ENCODE peak calls at places on chromosomes 6 and 20, in nine cellular contexts. V is CD8-positive, alpha-beta T cell; Q is GM12865; I is mucosa of descending colon; T is adrenal gland; D is BJ; X is A549; W is left lung; P is AG09309. Z is an unnamed sample.

GRCh38 chr20:46816916-46817638 is 77.6 kb upstream of the EYA2 start:
- DNase-seq in T (no peak), I (no peak), P (no peak), D (no peak), W (no peak), Q (no peak), V (no peak), X (no peak), Z (no peak)

GRCh38 chr20:51258582-51259175 is 235.8 kb upstream of the KCNG1 start:
- DNase-seq in V (no peak), D (no peak), P (no peak), T (no peak), W (no peak), I (no peak), Q (no peak), X (peak), Z (no peak)

GRCh38 chr20:32535316-32535952 is 49.7 kb downstream of the NOL4L start:
- DNase-seq in V (peak), D (no peak), Q (no peak), T (no peak), W (peak), X (no peak), I (peak), P (no peak), Z (no peak)

GRCh38 chr6:1382883-1383728 is 6.3 kb upstream of the FOXF2 start:
- DNase-seq in I (no peak), X (no peak), D (no peak), P (no peak), T (no peak), W (no peak), Q (no peak), V (no peak), Z (no peak)

GRCh38 chr6:48021904-48022303 is 89.1 kb downstream of the PTCHD4 start:
- DNase-seq in T (no peak), V (no peak), P (no peak), D (no peak), Q (no peak), I (no peak), W (no peak), X (no peak), Z (no peak)

GRCh38 chr20:48728042-48728837 is 99.6 kb downstream of the PREX1 start:
- DNase-seq in Q (no peak), D (no peak), X (no peak), W (no peak), V (no peak), P (no peak), I (no peak), T (no peak), Z (no peak)

GRCh38 chr6:34460796-34461507 is 4.9 kb upstream of the PACSIN1 start:
- DNase-seq in D (no peak), T (peak), W (no peak), X (no peak), P (no peak), V (no peak), Q (no peak), I (no peak), Z (no peak)

GRCh38 chr20:57650266-57650665 is 30.0 kb upstream of the ZBP1 start:
- DNase-seq in P (no peak), T (peak), Q (no peak), X (no peak), W (no peak), D (no peak), I (no peak), V (no peak), Z (no peak)

GRCh38 chr20:46994341-46994740 is 99.7 kb downstream of the EYA2 start:
- DNase-seq in X (no peak), D (no peak), V (no peak), W (no peak), T (no peak), Q (peak), P (no peak), I (no peak), Z (no peak)

GRCh38 chr6:150006961-150007464 is 18.3 kb downstream of the RAET1L start:
- DNase-seq in X (peak), T (peak), W (no peak), V (peak), P (no peak), D (no peak), Q (peak), I (no peak), Z (no peak)

GRCh38 chr6:154611847-154612246 is 101.4 kb upstream of the CNKSR3 start:
- DNase-seq in D (no peak), I (no peak), P (no peak), Q (no peak), V (no peak), X (no peak), T (no peak), W (no peak), Z (no peak)

GRCh38 chr6:13383280-13384163 is 55.2 kb upstream of the TBC1D7 start:
- DNase-seq in V (no peak), Q (peak), D (no peak), W (no peak), P (no peak), T (no peak), I (no peak), X (peak), Z (no peak)

GRCh38 chr6:135328136-135328535 is 147.0 kb downstream of the MYB start:
- DNase-seq in Q (no peak), I (no peak), D (no peak), P (no peak), W (no peak), T (peak), V (no peak), X (no peak), Z (no peak)

GRCh38 chr6:21668794-21669193 is 75.2 kb downstream of the SOX4 start:
- DNase-seq in T (no peak), Q (no peak), W (no peak), P (no peak), D (no peak), I (no peak), X (no peak), V (no peak), Z (no peak)

GRCh38 chr20:5191829-5192569 is 65.2 kb downstream of the CDS2 start:
- DNase-seq in P (peak), V (no peak), Q (peak), W (no peak), I (no peak), X (peak), D (peak), T (peak), Z (peak)

GRCh38 chr6:6793388-6794250 is 205.1 kb downstream of the LY86 start:
- DNase-seq in D (no peak), Q (peak), V (no peak), X (no peak), P (no peak), W (peak), I (no peak), T (no peak), Z (no peak)

GRCh38 chr20:53839423-53840176 is 230.8 kb downstream of the BCAS1 start:
- DNase-seq in Q (peak), V (peak), W (no peak), T (no peak), X (no peak), D (no peak), I (peak), P (no peak), Z (no peak)

DNA sequence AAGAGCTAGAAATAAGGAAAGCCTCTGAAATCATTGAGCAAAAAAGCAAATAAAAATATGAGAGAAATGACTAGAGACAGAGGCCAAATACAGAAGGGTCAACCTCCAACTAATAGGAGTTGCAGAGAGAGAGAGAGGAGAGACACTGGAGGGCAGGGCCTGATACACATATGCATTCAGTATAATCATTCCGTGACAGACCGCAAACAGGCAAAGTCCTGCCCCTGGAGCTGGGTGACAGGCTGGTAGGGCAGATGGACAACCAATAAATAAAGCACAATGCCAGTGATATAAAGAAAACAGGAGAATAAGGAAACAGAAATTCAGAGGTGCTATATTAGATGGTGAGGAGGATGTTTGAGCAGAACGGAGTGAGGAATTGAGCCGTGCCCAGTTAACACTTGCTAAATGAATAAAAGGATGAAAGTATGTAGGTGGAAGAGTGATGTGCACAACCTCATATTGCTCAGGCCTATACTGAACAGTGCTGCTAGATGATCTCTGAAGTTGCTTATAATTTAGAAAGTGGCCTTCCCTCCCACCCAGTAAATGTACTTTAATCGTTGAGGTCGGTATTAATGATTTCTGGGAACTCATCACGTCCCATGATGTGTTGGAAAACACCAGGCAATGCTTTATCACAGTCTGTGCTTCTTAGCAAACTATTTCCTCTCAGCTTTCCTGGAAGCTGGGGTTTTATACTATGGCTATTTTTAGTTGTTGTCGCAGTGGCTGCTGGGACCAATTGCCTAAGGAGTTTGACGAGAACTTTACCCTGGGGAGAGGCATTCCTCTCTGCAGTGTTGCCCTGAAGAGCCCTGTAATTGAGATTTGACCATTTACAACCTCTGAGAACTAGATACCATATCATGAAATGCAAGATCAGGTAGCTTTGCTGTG is 37.6 kb upstream of the CLIC5 start:
- DNase-seq in P (no peak), W (no peak), Q (no peak), I (peak), V (no peak), X (no peak), T (no peak), D (no peak), Z (peak)
- H3K4me3 ChIP-seq in P (no peak), W (no peak), Q (no peak), I (no peak), V (no peak), X (no peak), T (no peak), D (no peak), Z (no peak)

DNA sequence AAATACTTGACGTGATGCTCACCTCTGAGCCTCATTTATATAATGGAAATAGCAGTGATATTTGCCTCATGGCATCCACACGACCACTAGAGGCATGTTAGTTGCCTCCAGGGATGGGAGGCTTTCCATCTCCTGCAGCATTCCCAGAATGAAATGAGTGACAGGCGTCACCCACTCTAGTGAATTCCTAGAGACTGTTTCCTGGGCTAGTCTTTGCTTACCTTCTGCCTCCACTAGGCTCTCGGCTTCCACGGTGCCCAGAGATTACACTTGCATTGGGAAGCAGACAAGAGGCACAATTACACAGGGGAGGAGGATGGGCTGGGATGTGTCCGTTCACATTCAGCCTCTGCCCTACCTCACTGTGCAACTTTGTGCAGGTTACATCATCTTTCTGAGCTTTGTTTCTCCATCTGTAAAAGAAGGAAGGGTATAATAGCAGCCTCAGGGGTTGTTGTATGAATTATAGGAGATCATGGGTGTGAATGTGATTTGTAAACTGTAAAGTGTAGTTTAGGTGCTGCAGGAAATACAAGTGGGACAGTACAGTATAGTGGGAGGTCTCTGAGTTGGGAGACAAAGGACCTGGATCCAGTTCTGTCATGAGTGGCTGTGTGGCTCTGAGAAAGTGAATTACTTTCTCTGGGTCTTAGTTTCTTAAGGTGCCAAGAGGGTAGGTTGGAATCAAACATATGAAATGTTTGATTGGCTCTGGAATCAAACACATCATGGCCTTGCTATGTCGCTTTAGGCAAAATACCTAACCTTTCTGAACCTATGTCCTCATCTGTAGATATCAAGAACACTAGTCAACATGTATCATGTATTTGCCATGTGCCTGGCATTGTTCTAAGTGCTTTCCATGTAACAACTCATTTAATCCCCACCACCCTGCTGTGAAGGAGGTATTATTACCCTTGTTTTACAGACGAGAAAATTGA is 3.6 kb upstream of the VSTM2L start:
- DNase-seq in I (no peak), V (no peak), T (no peak), Q (no peak), W (no peak), X (no peak), D (no peak), P (no peak), Z (no peak)
- TF ChIP-seq CTCF in I (no peak), V (no peak), T (no peak), Q (no peak), W (no peak), X (no peak), D (no peak), P (peak), Z (no peak)

DNA sequence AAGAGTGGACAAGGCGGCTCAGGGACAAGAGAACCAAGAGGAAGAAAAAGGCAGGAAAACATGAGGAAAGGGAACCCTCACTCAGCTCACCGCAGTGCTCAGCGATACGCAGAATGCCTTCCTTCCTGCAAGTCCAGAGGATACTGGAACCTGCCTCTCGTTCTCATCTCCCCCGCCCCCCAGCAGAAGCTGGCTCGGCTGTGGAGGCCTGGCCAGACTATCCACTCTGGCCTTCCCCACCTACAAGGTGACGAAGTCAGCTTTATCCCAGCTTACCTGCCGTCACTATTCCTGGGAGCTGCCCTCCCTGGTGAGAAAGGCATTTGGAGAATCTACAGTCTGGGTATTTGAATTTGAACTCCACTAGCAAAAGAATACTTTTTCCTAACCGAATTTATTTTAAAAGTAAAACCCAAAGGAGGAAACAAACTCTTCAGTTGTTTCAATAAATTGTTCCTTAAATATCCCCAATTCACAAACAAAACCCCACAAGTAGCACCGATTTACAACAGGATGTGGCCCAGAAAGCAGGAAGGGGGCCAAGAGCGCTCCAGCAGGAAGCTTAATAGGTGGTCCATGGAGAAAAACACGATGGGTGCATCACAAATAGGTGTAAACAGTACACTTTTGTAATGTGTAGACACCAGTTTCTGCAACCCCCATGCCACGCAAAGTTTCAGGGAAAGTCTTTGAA is 2.1 kb upstream of the DIDO1 start:
- DNase-seq in I (no peak), X (no peak), D (no peak), Q (peak), V (no peak), T (no peak), P (no peak), W (no peak), Z (no peak)
- H3K4me3 ChIP-seq in I (peak), X (no peak), D (peak), Q (peak), V (peak), T (no peak), P (peak), W (peak), Z (peak)

GRCh38 chr6:52503344-52503747 is 73.5 kb downstream of the TRAM2 start:
- DNase-seq in I (no peak), V (no peak), X (peak), P (no peak), D (no peak), T (no peak), W (no peak), Q (no peak), Z (no peak)
- TF ChIP-seq CTCF in I (no peak), V (no peak), X (peak), P (no peak), D (peak), T (no peak), W (no peak), Q (no peak), Z (no peak)

GRCh38 chr6:31116661-31117385 is 2.2 kb downstream of the PSORS1C1 start:
- DNase-seq in X (no peak), V (no peak), Q (no peak), I (no peak), W (no peak), T (no peak), P (no peak), D (no peak), Z (no peak)
- H3K4me3 ChIP-seq in X (no peak), V (no peak), Q (no peak), I (no peak), W (no peak), T (no peak), P (no peak), D (no peak), Z (no peak)

GRCh38 chr6:44138717-44139350 is 11.5 kb downstream of the TMEM63B start:
- DNase-seq in X (no peak), P (no peak), I (no peak), V (no peak), Q (no peak), T (no peak), W (peak), D (no peak), Z (no peak)

GRCh38 chr6:44133981-44134711 is 6.8 kb downstream of the TMEM63B start:
- DNase-seq in T (no peak), I (no peak), D (no peak), X (no peak), V (no peak), P (no peak), Q (no peak), W (no peak), Z (no peak)

GRCh38 chr6:44135173-44135748 is 7.9 kb downstream of the TMEM63B start:
- DNase-seq in P (no peak), Q (no peak), T (no peak), V (no peak), D (no peak), W (no peak), X (no peak), I (no peak), Z (no peak)

GRCh38 chr6:44133003-44133931 is 5.9 kb downstream of the TMEM63B start:
- DNase-seq in Q (no peak), W (no peak), P (no peak), V (no peak), I (peak), D (no peak), T (peak), X (peak), Z (no peak)

DNA sequence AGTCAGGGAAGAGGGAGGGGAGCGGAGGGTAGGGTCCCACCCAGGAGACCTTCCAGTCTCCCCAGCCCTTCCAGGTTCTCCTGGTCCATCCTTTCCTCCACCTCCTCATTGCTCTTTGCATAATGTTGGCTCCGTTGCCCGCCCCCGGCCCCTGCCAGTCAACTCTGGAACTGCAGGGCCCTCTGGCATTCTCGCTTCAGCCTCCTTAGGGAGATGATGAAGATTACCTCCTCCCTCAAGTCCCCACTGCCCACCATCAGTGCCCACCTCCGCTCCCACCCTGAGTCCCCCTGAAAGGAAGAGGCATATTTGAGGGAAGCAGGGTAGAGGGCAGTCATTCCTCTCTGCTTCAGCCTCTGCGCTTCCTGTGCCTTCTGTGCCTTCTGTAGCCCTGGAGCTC is 8.5 kb downstream of the TMEM63B start:
- DNase-seq in D (no peak), W (peak), P (no peak), T (no peak), X (no peak), V (no peak), I (no peak), Q (no peak), Z (no peak)
- TF ChIP-seq CTCF in D (no peak), W (no peak), P (no peak), T (no peak), X (no peak), V (no peak), I (no peak), Q (no peak), Z (peak)

GRCh38 chr6:29964553-29964903 is 22.2 kb downstream of the HLA-A start:
- DNase-seq in V (no peak), Q (no peak), X (no peak), W (no peak), P (no peak), D (no peak), T (no peak), I (no peak), Z (no peak)
- H3K4me3 ChIP-seq in V (peak), Q (peak), X (peak), W (no peak), P (peak), D (no peak), T (no peak), I (no peak), Z (peak)

DNA sequence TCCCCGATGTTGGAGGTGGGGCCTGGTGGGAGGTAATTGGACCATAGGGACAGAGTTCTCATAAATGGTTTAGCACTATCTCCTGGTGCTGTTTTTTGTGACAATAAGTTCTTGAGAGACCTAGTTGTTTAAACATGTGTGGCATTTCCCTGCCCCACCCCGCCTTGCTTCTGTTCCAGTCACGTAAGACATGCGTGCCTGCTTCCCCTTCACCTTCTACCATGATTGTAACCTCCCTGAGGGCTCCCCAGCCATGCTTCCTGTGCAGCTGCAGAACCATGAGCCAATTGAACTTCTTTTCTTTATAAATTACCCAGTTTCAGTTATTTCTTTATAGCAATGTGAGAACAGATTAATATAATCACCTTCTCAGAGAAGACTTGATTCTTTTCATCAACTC is 2.5 kb upstream of the RNF144B start:
- DNase-seq in V (no peak), X (no peak), P (no peak), T (no peak), D (no peak), W (no peak), I (no peak), Q (no peak), Z (no peak)
- TF ChIP-seq CTCF in V (no peak), X (no peak), P (no peak), T (no peak), D (no peak), W (no peak), I (no peak), Q (no peak), Z (no peak)

GRCh38 chr6:29629571-29629970 is 3.4 kb downstream of the GABBR1 start:
- DNase-seq in I (no peak), W (no peak), D (no peak), P (no peak), Q (no peak), T (no peak), X (no peak), V (no peak), Z (no peak)
- H3K4me3 ChIP-seq in I (no peak), W (no peak), D (no peak), P (no peak), Q (no peak), T (no peak), X (no peak), V (no peak), Z (no peak)

Z was measured in epithelial cell of proximal tubule.